ENCODE peak calls at places on chromosomes 13 and 19, in six cellular contexts. X is left ventricle myocardium inferior, C is GM12865, G is GM23248, B is cardiac fibroblast, H is lung. O is an unnamed sample.

GRCh38 chr19:8050274-8051096 is 2.1 kb upstream of the CCL25 start:
- DNase-seq in X (peak; percentile 83), C (peak; percentile 99), G (peak; percentile 61), B (peak; percentile 68), H (peak; percentile 91), O (peak; percentile 74)

GRCh38 chr13:113231306-113232207 is 22.1 kb downstream of the CUL4A start:
- DNase-seq in X (no peak), C (no peak), G (no peak), B (no peak), H (no peak), O (no peak)

GRCh38 chr13:106095406-106095805 is 440.1 kb downstream of the EFNB2 start:
- DNase-seq in X (no peak), C (no peak), G (no peak), B (no peak), H (no peak), O (no peak)

GRCh38 chr19:15511671-15512424 is 3.5 kb downstream of the CYP4F22 start:
- DNase-seq in X (no peak), C (no peak), G (no peak), B (no peak), H (no peak), O (no peak)

GRCh38 chr19:536031-536880 is 4.7 kb downstream of the CDC34 start:
- DNase-seq in X (no peak), C (no peak), G (no peak), B (no peak), H (no peak), O (no peak)

GRCh38 chr19:4537953-4538600 is 1.8 kb downstream of the LRG1 start:
- DNase-seq in X (no peak), C (no peak), G (no peak), B (no peak), H (no peak), O (no peak)

GRCh38 chr13:73341748-73342147 is 282.9 kb downstream of the KLF5 start:
- DNase-seq in X (no peak), C (no peak), G (peak; percentile 81), B (peak; percentile 70), H (no peak), O (peak; percentile 48)

GRCh38 chr19:35845215-35846037 is 6.9 kb downstream of the NPHS1 start:
- DNase-seq in X (no peak), C (no peak), G (peak; percentile 52), B (no peak), H (no peak), O (no peak)

GRCh38 chr19:30225615-30226463 is 146.3 kb upstream of the ZNF536 start:
- DNase-seq in X (no peak), C (no peak), G (peak; percentile 45), B (no peak), H (no peak), O (no peak)

GRCh38 chr13:76890036-76890435 is 3.8 kb upstream of the KCTD12 start:
- DNase-seq in X (no peak), C (no peak), G (peak; percentile 30), B (peak; percentile 65), H (no peak), O (peak; percentile 80)

GRCh38 chr19:29675650-29676186 is 10.5 kb downstream of the PLEKHF1 start:
- DNase-seq in X (no peak), C (no peak), G (no peak), B (no peak), H (no peak), O (no peak)

GRCh38 chr19:4567584-4568071 is 8.1 kb upstream of the SEMA6B start:
- DNase-seq in X (peak; percentile 69), C (peak; percentile 34), G (peak; percentile 41), B (peak; percentile 79), H (peak; percentile 51), O (peak; percentile 65)

GRCh38 chr13:74570834-74571233 is 436.6 kb upstream of the KLF12 start:
- DNase-seq in X (no peak), C (no peak), G (peak; percentile 17), B (peak; percentile 66), H (no peak), O (peak; percentile 91)

GRCh38 chr13:41833851-41834250 is 127.1 kb downstream of the VWA8 start:
- DNase-seq in X (no peak), C (no peak), G (peak; percentile 41), B (peak; percentile 51), H (no peak), O (no peak)

GRCh38 chr13:41827507-41828213 is 133.2 kb downstream of the VWA8 start:
- DNase-seq in X (no peak), C (no peak), G (peak; percentile 95), B (peak; percentile 96), H (no peak), O (peak; percentile 97)

GRCh38 chr13:41835871-41836270 is 125.0 kb downstream of the VWA8 start:
- DNase-seq in X (no peak), C (no peak), G (peak; percentile 86), B (peak; percentile 50), H (no peak), O (peak; percentile 25)

GRCh38 chr13:41837668-41838067 is 123.2 kb downstream of the VWA8 start:
- DNase-seq in X (no peak), C (no peak), G (no peak), B (no peak), H (no peak), O (peak; percentile 37)

DNA sequence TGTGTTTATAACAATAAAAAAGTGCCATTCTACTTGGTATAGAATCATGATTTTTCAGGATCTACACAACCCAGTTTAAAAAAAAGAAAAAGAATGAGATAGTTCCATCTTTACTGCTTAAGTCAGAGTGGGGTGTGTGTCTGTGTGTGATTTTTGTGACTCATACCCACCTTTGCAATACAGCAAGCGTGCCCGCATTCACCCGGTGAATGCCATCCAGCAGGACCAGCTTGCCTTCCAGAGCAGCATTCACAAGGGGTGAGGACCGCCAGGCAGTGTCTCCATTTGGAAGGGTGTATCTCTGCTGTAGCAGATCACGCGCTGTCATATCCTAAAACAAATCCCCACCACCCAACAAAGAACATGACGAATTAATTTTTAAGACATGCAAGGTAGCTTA is 127.7 kb downstream of the VWA8 start:
- DNase-seq in X (no peak), C (no peak), G (no peak), B (peak; percentile 30), H (no peak), O (no peak)
- H3K4me3 ChIP-seq in X (peak overlapping the region; percentile 10), C (no peak overlapping the region), G (no peak overlapping the region), B (no peak overlapping the region), H (no peak overlapping the region), O (no peak overlapping the region)

GRCh38 chr19:33176670-33177416 is 17.3 kb upstream of the LRP3 start:
- DNase-seq in X (peak; percentile 95), C (peak; percentile 99), G (peak; percentile 98), B (peak; percentile 99), H (peak; percentile 97), O (peak; percentile 99)

GRCh38 chr19:33177417-33177976 is 16.6 kb upstream of the LRP3 start:
- DNase-seq in X (no peak), C (no peak), G (peak; percentile 90), B (no peak), H (no peak), O (no peak)

GRCh38 chr19:33174186-33174585 is 19.9 kb upstream of the LRP3 start:
- DNase-seq in X (no peak), C (no peak), G (no peak), B (no peak), H (no peak), O (no peak)

GRCh38 chr19:33175886-33176669 is 18.1 kb upstream of the LRP3 start:
- DNase-seq in X (no peak), C (no peak), G (peak; percentile 64), B (no peak), H (no peak), O (peak; percentile 33)

GRCh38 chr19:33175156-33175782 is 18.9 kb upstream of the LRP3 start:
- DNase-seq in X (no peak), C (no peak), G (no peak), B (no peak), H (no peak), O (no peak)
- H3K4me3 ChIP-seq in X (peak overlapping the region; percentile 89), C (no peak overlapping the region), G (peak overlapping the region; percentile 79), B (no peak overlapping the region), H (no peak overlapping the region), O (no peak overlapping the region)

GRCh38 chr19:47228937-47229673 is 1.9 kb downstream of the BBC3 start:
- DNase-seq in X (no peak), C (no peak), G (peak; percentile 61), B (peak; percentile 39), H (no peak), O (peak; percentile 58)

GRCh38 chr19:47228168-47228936 is 2.6 kb downstream of the BBC3 start:
- DNase-seq in X (peak; percentile 52), C (peak; percentile 57), G (peak; percentile 75), B (peak; percentile 33), H (no peak), O (no peak)

GRCh38 chr19:47230921-47231214 is at the start of gene BBC3:
- DNase-seq in X (no peak), C (no peak), G (no peak), B (no peak), H (no peak), O (no peak)

GRCh38 chr19:47230122-47230920 is 678 bp downstream of the BBC3 start:
- DNase-seq in X (peak; percentile 77), C (peak; percentile 80), G (peak; percentile 75), B (peak; percentile 47), H (peak; percentile 69), O (peak; percentile 51)

DNA sequence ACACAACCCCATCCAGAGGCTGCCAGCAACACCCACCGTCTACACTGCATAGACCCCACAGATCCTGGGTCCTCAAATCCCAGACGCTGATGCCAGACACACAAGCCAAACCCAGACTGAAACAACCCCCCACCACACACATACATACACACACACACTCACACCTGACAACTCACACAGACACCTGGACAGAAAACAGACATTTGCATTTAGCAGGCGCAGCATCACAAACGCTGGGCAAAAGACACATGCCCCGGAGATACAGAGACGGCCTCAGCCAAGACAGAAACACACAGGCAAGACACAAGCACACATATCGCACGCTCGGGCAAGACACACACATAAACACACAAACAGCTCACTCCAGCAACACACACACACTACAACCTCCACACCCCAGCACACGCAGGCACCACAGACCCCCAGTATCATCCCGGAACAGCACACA is 1.3 kb downstream of the BBC3 start:
- DNase-seq in X (no peak), C (peak; percentile 41), G (peak; percentile 57), B (no peak), H (no peak), O (peak; percentile 49)
- H3K4me3 ChIP-seq in X (peak overlapping the region; percentile 99), C (peak overlapping the region; percentile 62), G (peak overlapping the region; percentile 83), B (peak overlapping the region; percentile 96), H (peak overlapping the region; percentile 81), O (peak overlapping the region; percentile 97)

GRCh38 chr19:49816616-49817015 is 1.5 kb upstream of the MED25 start:
- DNase-seq in X (no peak), C (no peak), G (no peak), B (no peak), H (no peak), O (no peak)

GRCh38 chr19:49823472-49823871 is 5.4 kb downstream of the MED25 start:
- DNase-seq in X (no peak), C (no peak), G (no peak), B (no peak), H (no peak), O (no peak)

GRCh38 chr19:49818691-49819331 is 722 bp downstream of the MED25 start:
- DNase-seq in X (no peak), C (no peak), G (peak; percentile 47), B (no peak), H (no peak), O (no peak)

GRCh38 chr19:49817964-49818690 is at the start of gene MED25:
- DNase-seq in X (peak; percentile 86), C (peak; percentile 91), G (peak; percentile 94), B (peak; percentile 92), H (peak; percentile 88), O (peak; percentile 84)

DNA sequence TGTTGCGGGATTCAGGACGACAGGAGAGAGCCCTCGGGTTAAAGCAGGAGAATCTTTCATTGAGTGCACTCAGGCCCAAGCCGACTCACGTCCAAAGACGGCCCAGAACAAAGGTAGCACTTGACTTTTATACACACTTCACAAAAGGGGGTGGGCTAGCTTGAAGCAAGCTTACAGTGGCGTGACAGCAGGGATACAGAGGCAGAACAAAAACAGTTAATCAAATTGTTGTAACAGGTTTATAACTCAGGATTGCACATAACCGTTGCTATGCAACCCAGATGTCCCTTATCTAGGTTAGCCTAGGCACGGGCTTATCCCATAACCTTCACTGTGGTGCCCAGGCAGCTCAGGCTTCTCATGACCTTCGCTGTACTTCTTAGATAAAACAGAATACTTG is 2.0 kb downstream of the MED25 start:
- DNase-seq in X (no peak), C (no peak), G (no peak), B (no peak), H (no peak), O (no peak)
- H3K4me3 ChIP-seq in X (peak overlapping the region; percentile 86), C (no peak overlapping the region), G (no peak overlapping the region), B (no peak overlapping the region), H (no peak overlapping the region), O (no peak overlapping the region)

O was measured in choroid plexus epithelial cell.